ENCODE peak calls at places on chromosome 5, in six cellular contexts. D, M, H, U, W and X are unnamed samples.

GRCh38 chr5:171908638-171909037 is 97.8 kb downstream of the FBXW11 start:
- DNase-seq in U (no peak), D (no peak), M (no peak), W (no peak), H (no peak), X (no peak)

GRCh38 chr5:68418230-68418629 is 202.7 kb downstream of the PIK3R1 start:
- DNase-seq in D (no peak), W (no peak), M (no peak), H (no peak), U (peak), X (no peak)

GRCh38 chr5:166639151-166639550 is 1652.3 kb upstream of the WWC1 start:
- DNase-seq in U (no peak), D (no peak), W (no peak), H (no peak), M (no peak), X (no peak)

GRCh38 chr5:125660231-125660895 is 762.8 kb upstream of the GRAMD2B start:
- DNase-seq in U (no peak), H (no peak), D (no peak), M (no peak), W (peak), X (no peak)

GRCh38 chr5:32710859-32711692 is at the start of gene NPR3:
- DNase-seq in U (peak), D (no peak), M (no peak), W (peak), H (no peak), X (no peak)

GRCh38 chr5:175778951-175779475 is 92.4 kb upstream of the CPLX2 start:
- DNase-seq in M (no peak), D (no peak), W (peak), H (no peak), U (no peak), X (no peak)

GRCh38 chr5:157575096-157575872 is at the start of gene ADAM19:
- DNase-seq in D (no peak), U (peak), W (peak), H (no peak), M (no peak), X (peak)

GRCh38 chr5:127447822-127448221 is 69.6 kb upstream of the PRRC1 start:
- DNase-seq in D (no peak), H (no peak), W (peak), U (peak), M (no peak), X (no peak)

GRCh38 chr5:30749971-30750370 is 443.5 kb upstream of the CDH6 start:
- DNase-seq in U (peak), H (no peak), W (no peak), M (no peak), D (no peak), X (no peak)

GRCh38 chr5:109413463-109413862 is 3.7 kb upstream of the PJA2 start:
- DNase-seq in U (peak), H (no peak), W (peak), D (no peak), M (no peak), X (no peak)

GRCh38 chr5:157912621-157913325 is 53.8 kb upstream of the CLINT1 start:
- DNase-seq in U (no peak), D (no peak), W (no peak), H (no peak), M (peak), X (no peak)

GRCh38 chr5:14671414-14671813 is 6.9 kb downstream of the OTULIN start:
- DNase-seq in U (peak), W (no peak), M (no peak), D (no peak), H (no peak), X (no peak)

GRCh38 chr5:38994329-38994927 is 79.8 kb downstream of the RICTOR start:
- DNase-seq in H (peak), W (peak), U (peak), M (no peak), D (no peak), X (no peak)

DNA sequence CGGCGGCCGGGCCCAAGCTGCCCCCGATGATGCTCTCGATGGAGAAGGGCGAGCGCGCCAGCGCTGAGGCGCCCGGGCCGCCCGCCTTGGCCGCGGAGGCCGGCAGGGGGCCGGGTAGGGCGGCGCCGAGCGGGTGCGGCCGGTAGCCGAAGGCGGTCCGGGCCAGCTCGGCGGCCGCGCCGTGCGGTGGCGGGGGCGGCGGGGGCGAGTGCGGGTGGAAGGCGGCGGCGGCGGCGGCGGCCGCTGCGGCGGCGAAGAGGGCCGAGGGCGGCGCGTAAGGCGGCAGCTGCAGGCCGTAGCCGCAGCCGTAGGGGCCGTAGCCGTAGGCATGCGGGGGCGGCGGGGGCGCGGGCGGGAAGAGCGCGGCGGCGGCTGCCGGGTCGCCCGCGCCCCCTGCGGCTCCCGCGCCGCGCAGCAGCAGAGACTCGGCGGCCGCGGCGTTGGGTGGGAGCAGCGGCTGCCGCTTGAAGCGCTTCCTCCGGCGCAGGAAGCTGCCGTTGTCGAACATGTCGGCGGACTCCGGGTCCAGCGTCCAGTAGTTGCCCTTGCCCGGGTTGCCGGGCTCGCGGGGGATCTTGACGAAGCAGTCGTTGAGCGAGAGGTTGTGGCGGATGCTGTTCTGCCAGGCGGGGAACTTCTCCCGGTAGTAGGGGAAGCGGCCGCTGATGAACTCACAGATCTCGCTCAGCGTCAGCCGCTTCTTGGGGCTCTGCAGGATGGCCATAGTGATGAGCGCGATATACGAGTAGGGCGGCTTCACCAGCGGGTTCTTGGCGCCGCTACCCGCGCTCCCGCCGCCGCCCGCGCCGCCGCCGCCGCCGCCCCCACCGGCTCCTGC is 1.1 kb downstream of the FOXD1 start:
- DNase-seq in W (peak), D (no peak), U (peak), M (no peak), H (no peak), X (no peak)
- TF ChIP-seq CTCF in W (no peak), D (no peak), U (peak), M (no peak), H (no peak), X (no peak)

DNA sequence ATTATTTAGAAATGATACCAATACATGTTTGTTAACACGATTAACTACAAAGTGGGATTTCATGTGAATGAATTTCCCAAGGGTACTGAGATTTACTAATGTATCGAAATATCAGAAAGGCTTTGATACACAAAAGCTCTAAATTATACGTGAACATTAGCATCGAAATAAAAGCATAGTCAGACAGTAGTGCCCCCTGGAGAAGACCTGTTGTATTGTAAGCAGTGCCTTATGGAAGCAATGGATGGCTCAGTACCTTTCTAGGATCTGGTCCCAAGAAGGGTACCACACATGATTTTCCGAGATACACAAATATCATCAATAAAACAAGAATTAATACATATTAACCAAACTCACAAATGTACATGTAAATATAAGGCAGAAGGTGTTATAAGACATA is 153.8 kb downstream of the CDH12 start:
- DNase-seq in H (no peak), W (no peak), D (no peak), M (no peak), U (peak), X (no peak)
- TF ChIP-seq CTCF in H (no peak), W (no peak), D (no peak), M (no peak), U (peak), X (no peak)

GRCh38 chr5:140301136-140301535 is 1.8 kb downstream of the PFDN1 start:
- DNase-seq in M (no peak), U (no peak), D (no peak), W (no peak), H (no peak), X (no peak)
- TF ChIP-seq CTCF in M (no peak), U (no peak), D (no peak), W (no peak), H (no peak), X (no peak)

GRCh38 chr5:53480474-53481353 is at the start of gene FST:
- DNase-seq in W (peak), D (no peak), M (no peak), H (no peak), U (peak), X (no peak)

GRCh38 chr5:53479656-53480473 is 564 bp upstream of the FST start:
- DNase-seq in H (no peak), U (peak), W (peak), D (no peak), M (peak), X (no peak)

GRCh38 chr5:53476531-53477480 is 3.6 kb upstream of the FST start:
- DNase-seq in H (no peak), W (no peak), U (no peak), M (no peak), D (no peak), X (no peak)

GRCh38 chr5:53479045-53479655 is 1.3 kb upstream of the FST start:
- DNase-seq in H (no peak), D (no peak), W (no peak), U (peak), M (no peak), X (no peak)

DNA sequence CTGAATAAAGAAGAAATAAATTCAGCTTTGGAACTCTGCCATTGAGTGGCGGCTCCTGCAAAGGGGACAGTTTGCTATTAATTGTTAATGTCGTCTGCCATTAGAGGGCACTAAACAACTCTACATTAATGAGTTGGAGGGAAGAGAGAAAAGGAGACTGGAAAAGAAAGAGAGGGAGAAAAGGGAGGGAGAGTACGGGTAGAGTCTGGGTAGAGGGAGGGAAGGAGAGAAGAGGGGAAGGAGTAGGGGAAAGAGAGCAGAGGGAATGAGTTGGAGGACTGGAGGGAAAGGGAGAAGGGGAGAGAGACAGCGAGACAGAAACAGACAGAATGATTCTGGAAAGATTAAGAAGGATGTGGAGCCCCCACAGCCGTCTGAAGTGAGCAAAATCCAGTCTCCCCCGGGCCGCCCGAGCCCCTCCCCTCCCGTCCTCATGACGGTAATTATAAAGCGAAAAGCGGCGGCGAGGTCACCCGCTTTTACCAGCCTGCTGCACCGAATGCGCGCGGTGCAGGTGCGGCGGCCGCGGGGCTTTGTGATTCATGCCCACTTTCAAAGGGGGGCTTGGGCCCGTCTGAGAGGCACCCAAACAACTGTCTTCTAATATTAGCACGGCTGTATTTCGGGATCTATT is 1.9 kb upstream of the FST start:
- DNase-seq in D (no peak), U (peak), M (no peak), W (peak), H (no peak), X (peak)
- TF ChIP-seq CTCF in D (peak), U (peak), M (no peak), W (peak), H (peak), X (peak)

GRCh38 chr5:149761461-149761860 is 31.4 kb downstream of the PPARGC1B start:
- DNase-seq in U (no peak), H (no peak), D (no peak), M (no peak), W (no peak), X (no peak)

GRCh38 chr5:149760700-149761187 is 30.6 kb downstream of the PPARGC1B start:
- DNase-seq in U (no peak), W (no peak), M (no peak), D (no peak), H (no peak), X (peak)

GRCh38 chr5:149759563-149759962 is 29.5 kb downstream of the PPARGC1B start:
- DNase-seq in M (no peak), D (no peak), W (no peak), U (no peak), H (no peak), X (no peak)

GRCh38 chr5:149757956-149758355 is 27.8 kb downstream of the PPARGC1B start:
- DNase-seq in M (no peak), H (no peak), D (no peak), W (no peak), U (no peak), X (no peak)

GRCh38 chr5:149759986-149760699 is 30.0 kb downstream of the PPARGC1B start:
- DNase-seq in M (no peak), W (peak), H (no peak), D (no peak), U (no peak), X (no peak)
- TF ChIP-seq CTCF in M (no peak), W (peak), H (no peak), D (no peak), U (no peak), X (no peak)

GRCh38 chr5:80204808-80205614 is 50.8 kb downstream of the SERINC5 start:
- DNase-seq in W (peak), U (peak), M (no peak), D (no peak), H (no peak), X (no peak)
- TF ChIP-seq CTCF in W (peak), U (no peak), M (no peak), D (no peak), H (no peak), X (no peak)

DNA sequence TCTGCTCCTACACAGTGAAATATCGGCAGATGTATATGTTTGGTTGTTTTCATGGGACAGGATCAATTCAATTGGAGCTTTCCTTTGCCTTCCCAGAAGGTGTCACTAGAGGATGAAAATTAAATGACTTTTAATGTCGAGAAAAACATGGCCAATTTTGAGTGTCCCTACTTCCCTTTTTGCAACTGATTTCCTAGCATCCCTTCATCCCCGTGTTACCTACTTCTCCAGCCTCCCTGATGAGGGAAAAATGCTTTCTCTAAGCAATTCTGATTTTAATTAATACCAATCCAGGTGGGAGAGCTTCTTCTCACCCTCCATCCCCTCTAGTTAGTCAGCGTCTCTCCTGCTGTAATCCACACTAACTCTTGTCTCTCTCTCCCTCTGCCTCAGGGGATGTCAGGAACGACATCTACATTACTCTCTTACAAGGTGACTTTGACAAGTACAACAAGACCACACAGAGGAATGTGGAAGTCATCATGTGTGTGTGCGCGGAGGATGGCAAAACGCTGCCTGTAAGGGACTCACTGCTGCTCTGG is 64.9 kb downstream of the DOCK2 start:
- DNase-seq in M (no peak), H (peak), W (peak), U (peak), D (no peak), X (no peak)
- TF ChIP-seq CTCF in M (no peak), H (peak), W (peak), U (peak), D (peak), X (peak)

DNA sequence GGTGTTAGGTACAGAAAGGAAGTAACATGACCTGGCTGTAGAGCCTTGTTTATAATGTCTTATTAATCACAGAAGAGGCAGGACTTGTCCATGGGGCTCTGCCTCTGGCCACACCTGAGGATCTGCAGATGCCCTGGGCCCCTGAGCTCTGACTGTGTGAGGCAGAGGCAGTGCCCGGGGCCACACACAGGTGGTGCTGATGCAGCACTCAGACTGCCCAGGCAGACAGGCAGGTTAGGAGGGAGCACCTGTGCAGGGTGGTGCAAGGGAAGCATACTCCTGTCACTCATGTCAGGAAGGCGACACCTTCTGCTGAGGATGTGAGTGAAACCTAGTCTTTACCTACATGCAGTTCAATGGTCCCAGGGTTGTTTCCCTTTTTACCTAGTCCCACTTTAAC is 88.7 kb downstream of the CFAP90 start:
- DNase-seq in H (no peak), U (no peak), W (no peak), D (no peak), M (no peak), X (no peak)
- TF ChIP-seq CTCF in H (no peak), U (no peak), W (no peak), D (no peak), M (no peak), X (no peak)

GRCh38 chr5:78364005-78364404 is 3.6 kb downstream of the SCAMP1 start:
- DNase-seq in U (no peak), D (no peak), W (no peak), H (no peak), M (no peak), X (no peak)
- TF ChIP-seq CTCF in U (no peak), D (no peak), W (no peak), H (no peak), M (no peak), X (peak)

GRCh38 chr5:53170748-53171349 is 61.3 kb upstream of the MOCS2 start:
- DNase-seq in D (peak), U (peak), M (no peak), H (no peak), W (peak), X (no peak)
- TF ChIP-seq CTCF in D (peak), U (peak), M (no peak), H (peak), W (peak), X (peak)